ENCODE peak calls at places on chromosomes 7 and 10, in four cellular contexts. One of them, this sample, is unnamed.

GRCh38 chr7:30285531-30286284 is 1.3 kb downstream of the ZNRF2 start:
- DNase-seq in H1: no peak
- DNase-seq in IMR-90: peak
- DNase-seq in H9: peak
- DNase-seq in this sample: peak

GRCh38 chr10:80177781-80178636 is 27.3 kb downstream of the ANXA11 start:
- DNase-seq in H9: no peak
- DNase-seq in IMR-90: peak
- DNase-seq in H1: no peak
- DNase-seq in this sample: no peak

GRCh38 chr10:76779163-76779820 is 858.3 kb downstream of the KCNMA1 start:
- DNase-seq in H9: peak
- DNase-seq in IMR-90: peak
- DNase-seq in H1: peak
- DNase-seq in this sample: peak

GRCh38 chr10:114682532-114682931 is 24.5 kb upstream of the ABLIM1 start:
- DNase-seq in H9: no peak
- DNase-seq in IMR-90: no peak
- DNase-seq in H1: no peak
- DNase-seq in this sample: no peak

GRCh38 chr10:91420868-91421267 is 10.7 kb downstream of the HECTD2 start:
- DNase-seq in H1: no peak
- DNase-seq in IMR-90: peak
- DNase-seq in H9: no peak
- DNase-seq in this sample: peak

GRCh38 chr10:130631139-130631864 is 495.1 kb downstream of the GLRX3 start:
- DNase-seq in H1: no peak
- DNase-seq in H9: no peak
- DNase-seq in IMR-90: no peak
- DNase-seq in this sample: no peak

GRCh38 chr10:46543379-46544014 is 13.0 kb downstream of the GPRIN2 start:
- DNase-seq in H9: no peak
- DNase-seq in H1: no peak
- DNase-seq in IMR-90: no peak
- DNase-seq in this sample: no peak

GRCh38 chr7:46490406-46490805 is 569.3 kb upstream of the IGFBP3 start:
- DNase-seq in H9: no peak
- DNase-seq in H1: no peak
- DNase-seq in IMR-90: no peak
- DNase-seq in this sample: no peak

GRCh38 chr7:18829518-18830252 is 287.8 kb downstream of the TWIST1 start:
- DNase-seq in H9: no peak
- DNase-seq in H1: no peak
- DNase-seq in IMR-90: peak
- DNase-seq in this sample: no peak

GRCh38 chr10:83820033-83820432 is 319.3 kb upstream of the GHITM start:
- DNase-seq in IMR-90: no peak
- DNase-seq in H9: no peak
- DNase-seq in H1: no peak
- DNase-seq in this sample: no peak

GRCh38 chr7:15007507-15007906 is 105.0 kb upstream of the DGKB start:
- DNase-seq in IMR-90: no peak
- DNase-seq in H9: peak
- DNase-seq in H1: peak
- DNase-seq in this sample: peak

GRCh38 chr7:71716741-71717140 is 584.8 kb downstream of the GALNT17 start:
- DNase-seq in H9: no peak
- DNase-seq in IMR-90: no peak
- DNase-seq in H1: no peak
- DNase-seq in this sample: peak

GRCh38 chr10:120017731-120018130 is 125.2 kb downstream of the SEC23IP start:
- DNase-seq in H9: no peak
- DNase-seq in IMR-90: no peak
- DNase-seq in H1: no peak
- DNase-seq in this sample: no peak

GRCh38 chr7:149093228-149093627 is 2.7 kb upstream of the ZNF786 start:
- DNase-seq in H1: no peak
- DNase-seq in H9: no peak
- DNase-seq in IMR-90: no peak
- DNase-seq in this sample: no peak

GRCh38 chr7:82105463-82105862 is 335.6 kb upstream of the HGF start:
- DNase-seq in H1: no peak
- DNase-seq in IMR-90: peak
- DNase-seq in H9: no peak
- DNase-seq in this sample: peak

GRCh38 chr7:20152511-20152910 is 64.7 kb downstream of the MACC1 start:
- DNase-seq in H9: no peak
- DNase-seq in IMR-90: peak
- DNase-seq in H1: no peak
- DNase-seq in this sample: no peak

GRCh38 chr10:70052462-70053211 is at the start of gene MACROH2A2:
- DNase-seq in IMR-90: peak
- DNase-seq in H9: peak
- DNase-seq in H1: peak
- DNase-seq in this sample: peak

GRCh38 chr10:15265076-15265475 is 96.6 kb upstream of the NMT2 start:
- DNase-seq in H1: no peak
- DNase-seq in IMR-90: no peak
- DNase-seq in H9: no peak
- DNase-seq in this sample: no peak

GRCh38 chr10:121080324-121080807 is 229.2 kb downstream of the WDR11 start:
- DNase-seq in H1: no peak
- DNase-seq in H9: no peak
- DNase-seq in IMR-90: no peak
- DNase-seq in this sample: peak

GRCh38 chr10:127649642-127650041 is 87.3 kb upstream of the FOXI2 start:
- DNase-seq in IMR-90: no peak
- DNase-seq in H9: peak
- DNase-seq in H1: peak
- DNase-seq in this sample: peak

GRCh38 chr7:36794689-36795088 is 70.4 kb upstream of the AOAH start:
- DNase-seq in H1: no peak
- DNase-seq in IMR-90: no peak
- DNase-seq in H9: peak
- DNase-seq in this sample: peak

GRCh38 chr7:70788276-70788675 is 343.7 kb upstream of the GALNT17 start:
- DNase-seq in H1: no peak
- DNase-seq in H9: no peak
- DNase-seq in IMR-90: no peak
- DNase-seq in this sample: no peak

GRCh38 chr7:51123322-51124021 is 193.1 kb downstream of the COBL start:
- DNase-seq in IMR-90: peak
- DNase-seq in H9: no peak
- DNase-seq in H1: no peak
- DNase-seq in this sample: no peak

GRCh38 chr7:11633325-11633724 is 198.7 kb downstream of the THSD7A start:
- DNase-seq in H9: no peak
- DNase-seq in H1: no peak
- DNase-seq in IMR-90: no peak
- DNase-seq in this sample: no peak

GRCh38 chr10:71795248-71795647 is 21.9 kb upstream of the VSIR start:
- DNase-seq in IMR-90: peak
- DNase-seq in H1: no peak
- DNase-seq in H9: peak
- DNase-seq in this sample: peak

GRCh38 chr7:42914009-42914725 is 2.3 kb upstream of the C7orf25 start:
- DNase-seq in IMR-90: peak
- DNase-seq in H9: no peak
- DNase-seq in H1: no peak
- DNase-seq in this sample: no peak

DNA sequence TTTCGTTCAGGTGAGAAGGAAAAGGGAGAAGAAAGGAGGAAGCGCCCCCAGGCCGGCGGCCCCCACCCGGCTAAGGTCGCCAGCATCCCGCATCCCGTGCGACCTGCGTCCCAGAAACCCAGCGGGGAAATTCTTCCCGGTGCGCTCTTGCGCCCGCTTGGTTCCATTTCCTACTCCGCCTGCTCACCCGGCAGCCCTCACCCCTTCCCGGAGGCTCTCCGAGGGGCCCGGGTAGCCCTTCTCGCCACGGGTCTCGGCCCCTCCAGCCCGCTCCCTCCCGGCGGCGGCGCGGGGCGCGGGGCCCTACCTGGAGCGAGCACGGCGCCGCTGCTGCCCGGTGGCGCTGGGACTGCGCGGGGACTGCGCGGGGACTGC is at the start of gene PRKCQ:
- DNase-seq in H9: peak
- DNase-seq in H1: no peak
- DNase-seq in IMR-90: peak
- DNase-seq in this sample: peak
- H3K23ac ChIP-seq in H9: no peak
- H3K23ac ChIP-seq in H1: no peak
- H3K23ac ChIP-seq in IMR-90: peak
- H3K23ac ChIP-seq in this sample: no peak

GRCh38 chr10:1807196-1807595 is 69.9 kb upstream of the ADARB2 start:
- DNase-seq in IMR-90: no peak
- DNase-seq in H1: no peak
- DNase-seq in H9: no peak
- DNase-seq in this sample: no peak
- H3K23ac ChIP-seq in IMR-90: no peak
- H3K23ac ChIP-seq in H1: no peak
- H3K23ac ChIP-seq in H9: no peak
- H3K23ac ChIP-seq in this sample: no peak

DNA sequence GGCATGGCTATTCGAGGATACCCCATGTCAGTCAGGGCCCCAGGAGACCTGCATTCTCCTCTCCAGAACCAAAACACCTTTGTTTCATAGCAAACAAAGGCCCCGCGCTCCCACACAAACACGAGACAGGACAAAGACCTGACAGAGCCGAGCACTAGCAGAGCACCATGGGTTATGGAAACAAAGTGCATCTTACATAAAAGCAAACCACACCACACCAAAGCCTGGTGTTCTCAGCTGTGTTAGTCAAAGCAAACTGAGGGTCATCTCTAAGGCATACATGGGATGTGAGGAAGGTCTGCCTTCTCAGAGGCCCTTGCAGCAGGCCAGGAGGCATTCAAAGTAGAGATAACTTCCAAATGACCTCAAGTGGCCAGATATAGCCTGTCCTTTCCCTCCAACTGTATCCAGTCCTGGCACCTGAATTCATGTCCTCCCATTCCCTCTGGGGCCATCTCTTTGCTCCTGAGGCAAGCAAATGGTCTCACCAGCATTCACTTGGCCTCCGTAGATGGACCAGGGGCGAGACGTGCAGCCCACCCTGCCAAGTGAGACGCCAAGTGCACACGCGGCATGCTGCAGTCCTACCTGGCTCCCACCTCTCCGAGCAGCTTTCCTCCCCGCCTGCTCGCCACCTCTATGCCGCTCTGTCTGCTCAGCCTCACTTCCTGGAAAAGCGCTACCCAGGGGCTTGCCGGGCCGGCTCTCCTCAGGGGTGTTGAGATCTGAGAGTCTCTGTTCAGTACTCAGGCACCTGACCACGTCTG is 45.3 kb upstream of the PDLIM1 start:
- DNase-seq in IMR-90: no peak
- DNase-seq in H1: no peak
- DNase-seq in H9: no peak
- DNase-seq in this sample: no peak
- H3K23ac ChIP-seq in IMR-90: no peak
- H3K23ac ChIP-seq in H1: no peak
- H3K23ac ChIP-seq in H9: no peak
- H3K23ac ChIP-seq in this sample: no peak

GRCh38 chr7:159157714-159158113 is 13.0 kb upstream of the VIPR2 start:
- DNase-seq in H1: no peak
- DNase-seq in H9: no peak
- DNase-seq in IMR-90: no peak
- DNase-seq in this sample: no peak

GRCh38 chr7:159158125-159158887 is 13.6 kb upstream of the VIPR2 start:
- DNase-seq in H9: no peak
- DNase-seq in IMR-90: no peak
- DNase-seq in H1: no peak
- DNase-seq in this sample: no peak

GRCh38 chr7:159158888-159159405 is 14.3 kb upstream of the VIPR2 start:
- DNase-seq in H1: no peak
- DNase-seq in H9: no peak
- DNase-seq in IMR-90: no peak
- DNase-seq in this sample: no peak

GRCh38 chr7:159159731-159160130 is 15.1 kb upstream of the VIPR2 start:
- DNase-seq in H9: no peak
- DNase-seq in IMR-90: no peak
- DNase-seq in H1: no peak
- DNase-seq in this sample: no peak

GRCh38 chr7:159160450-159160849 is 15.8 kb upstream of the VIPR2 start:
- DNase-seq in H9: no peak
- DNase-seq in IMR-90: no peak
- DNase-seq in H1: no peak
- DNase-seq in this sample: no peak
- H3K23ac ChIP-seq in H9: no peak
- H3K23ac ChIP-seq in IMR-90: no peak
- H3K23ac ChIP-seq in H1: no peak
- H3K23ac ChIP-seq in this sample: no peak

GRCh38 chr7:150994838-150995510 is 4.2 kb downstream of the NOS3 start:
- DNase-seq in H9: no peak
- DNase-seq in IMR-90: no peak
- DNase-seq in H1: no peak
- DNase-seq in this sample: no peak

GRCh38 chr7:150998341-150998740 is 7.5 kb downstream of the NOS3 start:
- DNase-seq in H1: no peak
- DNase-seq in H9: peak
- DNase-seq in IMR-90: no peak
- DNase-seq in this sample: no peak

GRCh38 chr7:150997075-150997511 is 6.3 kb downstream of the NOS3 start:
- DNase-seq in IMR-90: no peak
- DNase-seq in H1: no peak
- DNase-seq in H9: no peak
- DNase-seq in this sample: no peak

GRCh38 chr7:150997817-150998216 is 7.0 kb downstream of the NOS3 start:
- DNase-seq in IMR-90: no peak
- DNase-seq in H9: peak
- DNase-seq in H1: no peak
- DNase-seq in this sample: no peak

GRCh38 chr7:150996289-150997074 is 5.7 kb downstream of the NOS3 start:
- DNase-seq in H1: no peak
- DNase-seq in IMR-90: no peak
- DNase-seq in H9: peak
- DNase-seq in this sample: peak
- H3K23ac ChIP-seq in H1: no peak
- H3K23ac ChIP-seq in IMR-90: no peak
- H3K23ac ChIP-seq in H9: no peak
- H3K23ac ChIP-seq in this sample: no peak

GRCh38 chr10:28314211-28314610 is 11.3 kb upstream of the MPP7 start:
- DNase-seq in H1: no peak
- DNase-seq in IMR-90: no peak
- DNase-seq in H9: no peak
- DNase-seq in this sample: no peak

GRCh38 chr10:28317735-28318134 is 14.9 kb upstream of the MPP7 start:
- DNase-seq in H1: no peak
- DNase-seq in IMR-90: no peak
- DNase-seq in H9: no peak
- DNase-seq in this sample: no peak

GRCh38 chr10:28311104-28311503 is 8.2 kb upstream of the MPP7 start:
- DNase-seq in H1: no peak
- DNase-seq in IMR-90: no peak
- DNase-seq in H9: no peak
- DNase-seq in this sample: no peak

GRCh38 chr10:28312572-28312971 is 9.7 kb upstream of the MPP7 start:
- DNase-seq in IMR-90: no peak
- DNase-seq in H9: no peak
- DNase-seq in H1: no peak
- DNase-seq in this sample: no peak

GRCh38 chr10:28315140-28315539 is 12.3 kb upstream of the MPP7 start:
- DNase-seq in H9: no peak
- DNase-seq in H1: no peak
- DNase-seq in IMR-90: no peak
- DNase-seq in this sample: no peak
- H3K23ac ChIP-seq in H9: no peak
- H3K23ac ChIP-seq in H1: no peak
- H3K23ac ChIP-seq in IMR-90: no peak
- H3K23ac ChIP-seq in this sample: no peak

This sample was measured in mesendoderm.